ENCODE peak calls at places on chromosomes 3 and 15, in five cellular contexts. B is astrocyte of the spinal cord, C is testis, E is K562, F is WERI-Rb-1. X is an unnamed sample.

GRCh38 chr3:10738688-10739372 is 77.2 kb upstream of the SLC6A11 start:
- DNase-seq in B (peak; percentile 62), C (peak; percentile 91), E (peak; percentile 85), F (peak; percentile 82), X (peak; percentile 89)

GRCh38 chr3:186220886-186221285 is 112.0 kb upstream of the ETV5 start:
- DNase-seq in B (no peak), C (peak; percentile 61), E (no peak), F (peak; percentile 41), X (no peak)

GRCh38 chr3:31364711-31365110 is 168.0 kb upstream of the STT3B start:
- DNase-seq in B (peak; percentile 63), C (no peak), E (no peak), F (no peak), X (no peak)

GRCh38 chr3:138782748-138783147 is 52.0 kb downstream of the PIK3CB start:
- DNase-seq in B (no peak), C (no peak), E (no peak), F (no peak), X (no peak)

GRCh38 chr3:64454179-64454578 is 228.9 kb upstream of the PRICKLE2 start:
- DNase-seq in B (peak; percentile 77), C (no peak), E (no peak), F (no peak), X (no peak)

GRCh38 chr3:126508539-126508938 is 9.0 kb downstream of the UROC1 start:
- DNase-seq in B (no peak), C (no peak), E (no peak), F (no peak), X (peak; percentile 8)

GRCh38 chr3:136078421-136079364 is 113.2 kb downstream of the PPP2R3A start:
- DNase-seq in B (peak; percentile 58), C (no peak), E (no peak), F (no peak), X (no peak)

GRCh38 chr3:153768559-153769469 is 352.4 kb upstream of the ARHGEF26 start:
- DNase-seq in B (peak; percentile 62), C (peak; percentile 69), E (peak; percentile 25), F (peak; percentile 52), X (no peak)

GRCh38 chr3:17103579-17103978 is 218.8 kb downstream of the PLCL2 start:
- DNase-seq in B (no peak), C (no peak), E (no peak), F (no peak), X (no peak)

GRCh38 chr3:4153771-4154170 is 149.4 kb upstream of the SETMAR start:
- DNase-seq in B (no peak), C (no peak), E (no peak), F (no peak), X (no peak)

GRCh38 chr15:85473455-85473854 is 93.1 kb downstream of the AKAP13 start:
- DNase-seq in B (peak; percentile 81), C (no peak), E (no peak), F (peak; percentile 91), X (no peak)

GRCh38 chr15:38879909-38880471 is 315.4 kb upstream of the RASGRP1 start:
- DNase-seq in B (peak; percentile 47), C (no peak), E (no peak), F (no peak), X (no peak)

GRCh38 chr3:112027839-112028238 is 6.7 kb upstream of the TMPRSS7 start:
- DNase-seq in B (no peak), C (peak; percentile 41), E (no peak), F (no peak), X (no peak)

GRCh38 chr15:58551084-58551763 is 119.4 kb downstream of the LIPC start:
- DNase-seq in B (no peak), C (no peak), E (no peak), F (no peak), X (no peak)

GRCh38 chr3:64623125-64623524 is 64.7 kb downstream of the ADAMTS9 start:
- DNase-seq in B (no peak), C (no peak), E (no peak), F (no peak), X (no peak)

GRCh38 chr3:63400259-63400860 is 122.3 kb downstream of the SYNPR start:
- DNase-seq in B (peak; percentile 13), C (no peak), E (no peak), F (no peak), X (no peak)

GRCh38 chr3:8069981-8070380 is 431.6 kb upstream of the LMCD1 start:
- DNase-seq in B (peak; percentile 58), C (no peak), E (no peak), F (peak; percentile 38), X (no peak)

GRCh38 chr3:182843478-182843877 is 50.2 kb downstream of the ATP11B start:
- DNase-seq in B (peak; percentile 6), C (no peak), E (no peak), F (no peak), X (no peak)

GRCh38 chr3:126965526-126966080 is 17.3 kb upstream of the PLXNA1 start:
- DNase-seq in B (no peak), C (no peak), E (no peak), F (no peak), X (peak; percentile 5)

GRCh38 chr3:14441920-14442300 is 39.5 kb downstream of the SLC6A6 start:
- DNase-seq in B (no peak), C (no peak), E (no peak), F (no peak), X (no peak)

GRCh38 chr3:178618907-178619306 is 82.7 kb downstream of the KCNMB2 start:
- DNase-seq in B (no peak), C (no peak), E (no peak), F (no peak), X (no peak)

DNA sequence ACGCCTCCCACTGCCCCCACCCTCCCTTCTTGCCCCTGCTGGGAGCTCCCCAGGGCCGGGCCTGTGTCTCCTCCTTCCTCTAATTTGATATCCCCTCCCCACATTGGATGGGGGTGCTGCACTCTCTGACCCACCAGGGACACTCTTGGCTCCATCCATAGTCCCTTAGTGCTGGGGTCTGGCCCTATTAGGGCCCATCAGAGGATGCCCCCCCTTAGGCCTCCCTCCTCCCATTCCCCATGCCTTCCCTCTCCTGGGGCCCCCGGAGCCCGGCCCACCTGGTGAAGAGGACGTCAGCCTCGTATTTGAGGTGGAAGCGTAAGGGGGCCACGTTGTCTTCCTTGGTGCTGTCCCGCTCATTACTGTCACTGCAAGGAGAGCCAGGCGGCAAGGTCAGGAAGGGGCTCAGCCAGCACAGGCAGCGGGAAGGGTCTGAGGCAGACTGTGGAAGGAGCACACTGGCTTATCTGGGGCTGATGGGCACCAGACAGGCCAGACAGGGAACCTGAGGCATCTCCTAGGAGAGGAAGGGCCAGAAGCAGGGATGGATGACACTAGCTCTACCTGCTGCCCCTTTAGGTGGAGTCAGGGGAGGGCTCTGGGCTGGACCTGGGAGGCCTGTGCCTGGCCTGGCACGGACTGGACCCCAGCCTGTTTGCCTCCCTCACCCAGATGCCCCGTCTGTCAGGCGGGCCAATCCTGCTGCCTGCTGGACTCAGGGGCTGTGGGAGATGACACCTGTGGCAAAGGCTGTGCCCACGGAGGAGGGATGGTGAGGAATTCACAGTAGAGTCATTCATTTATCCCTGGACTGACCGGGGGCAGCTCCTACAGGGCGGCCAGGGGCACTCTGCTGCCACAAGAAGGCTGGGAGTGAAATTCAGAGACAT is 36.2 kb downstream of the FEM1B start:
- DNase-seq in B (no peak), C (no peak), E (no peak), F (no peak), X (no peak)
- TF ChIP-seq CTCF in B (no peak), C (no peak), E (no peak), F (no peak), X (no peak)

GRCh38 chr3:197458906-197459470 is 96.8 kb downstream of the BDH1 start:
- DNase-seq in B (no peak), C (no peak), E (no peak), F (no peak), X (no peak)

GRCh38 chr3:197460639-197461038 is 95.1 kb downstream of the BDH1 start:
- DNase-seq in B (no peak), C (no peak), E (no peak), F (no peak), X (no peak)

GRCh38 chr3:197460002-197460401 is 95.8 kb downstream of the BDH1 start:
- DNase-seq in B (no peak), C (no peak), E (no peak), F (no peak), X (no peak)

GRCh38 chr3:197456271-197457091 is 99.3 kb downstream of the BDH1 start:
- DNase-seq in B (peak; percentile 90), C (peak; percentile 93), E (peak; percentile 74), F (no peak), X (peak; percentile 71)

DNA sequence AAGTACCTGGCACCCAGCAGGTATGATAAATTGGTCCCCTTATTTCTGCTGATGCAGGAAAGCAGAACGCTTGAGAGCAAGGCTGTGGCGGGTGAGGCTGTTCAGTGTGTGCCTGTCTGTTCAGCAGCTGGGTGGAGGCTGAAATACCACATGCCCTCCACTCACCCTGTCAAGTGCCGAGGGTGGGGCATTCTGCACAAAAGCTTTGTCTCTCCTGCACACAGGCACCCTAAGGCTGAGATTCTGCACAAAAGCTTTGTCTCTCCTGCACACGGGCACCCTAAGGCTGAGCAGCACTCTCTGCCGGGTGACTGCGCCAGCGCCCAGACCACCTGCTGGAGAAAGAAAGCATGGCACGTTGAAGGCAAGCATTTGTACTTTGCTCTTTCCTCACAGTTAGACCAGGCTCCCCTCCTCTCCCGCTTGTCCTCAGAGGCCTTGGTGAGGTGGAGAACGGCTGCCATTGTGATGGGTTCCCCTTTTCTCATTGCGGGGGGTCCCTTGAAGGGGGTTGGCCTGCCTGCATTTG is 97.5 kb downstream of the BDH1 start:
- DNase-seq in B (no peak), C (peak; percentile 57), E (no peak), F (no peak), X (no peak)
- TF ChIP-seq CTCF in B (peak; percentile 28), C (peak; percentile 42), E (no peak), F (peak; percentile 32), X (peak; percentile 57)

GRCh38 chr15:70096975-70097336 is 761 bp downstream of the TLE3 start:
- DNase-seq in B (no peak), C (no peak), E (peak; percentile 54), F (no peak), X (peak; percentile 59)

GRCh38 chr15:70099167-70099965 is 1.6 kb upstream of the TLE3 start:
- DNase-seq in B (peak; percentile 99), C (peak; percentile 100), E (peak; percentile 100), F (peak; percentile 100), X (peak; percentile 100)

GRCh38 chr15:70098461-70099166 is 897 bp upstream of the TLE3 start:
- DNase-seq in B (peak; percentile 37), C (peak; percentile 61), E (no peak), F (no peak), X (peak; percentile 64)

GRCh38 chr15:70097337-70098169 is at the start of gene TLE3:
- DNase-seq in B (peak; percentile 99), C (peak; percentile 100), E (peak; percentile 91), F (peak; percentile 97), X (peak; percentile 98)

GRCh38 chr15:70098170-70098460 is 398 bp upstream of the TLE3 start:
- DNase-seq in B (no peak), C (peak; percentile 77), E (no peak), F (no peak), X (no peak)
- TF ChIP-seq CTCF in B (no peak), C (no peak), E (no peak), F (no peak), X (peak; percentile 32)

DNA sequence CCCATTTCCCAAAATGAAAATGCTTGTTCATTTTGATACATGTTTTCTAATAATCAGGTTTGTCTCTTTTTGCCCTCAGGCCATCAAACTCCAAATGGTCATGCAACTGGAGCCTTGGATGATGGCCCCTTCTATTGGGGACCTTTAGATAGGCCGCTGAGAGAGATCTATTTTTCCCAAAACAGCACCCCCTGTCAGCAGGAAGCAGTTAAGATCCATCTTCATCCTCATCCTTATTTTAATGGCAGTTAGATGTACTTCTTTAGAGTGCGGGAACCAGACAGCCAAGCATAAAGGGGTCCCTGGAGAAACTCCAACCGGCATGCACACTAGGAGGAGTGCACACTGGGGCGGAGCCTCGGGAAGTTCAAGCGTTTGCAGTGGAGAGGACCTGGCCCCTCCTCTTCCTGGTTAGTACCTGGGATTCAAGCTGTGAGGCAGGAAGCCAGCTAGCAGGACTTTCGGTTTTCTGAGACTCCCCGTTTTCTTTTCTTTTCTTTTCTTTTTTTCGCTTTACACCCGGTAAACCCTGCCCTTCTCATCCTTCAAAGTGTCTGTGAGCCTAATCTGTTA is 31.9 kb upstream of the STRIT1 start:
- DNase-seq in B (peak; percentile 21), C (no peak), E (no peak), F (no peak), X (peak; percentile 20)
- TF ChIP-seq CTCF in B (peak; percentile 29), C (no peak), E (peak; percentile 29), F (no peak), X (no peak)

X was measured in glutamatergic neuron.